ENCODE peak calls at places on chromosomes 12 and 14, in eight cellular contexts. One of them, this sample, is unnamed. For H3K9me3 and H3K4me1, the result is how much of the 10 kb centered on the place peaks cover.

GRCh38 chr12:93968928-93969327 is 179.4 kb upstream of the PLXNC1 start:
- DNase-seq in right atrium auricular region: no peak
- DNase-seq in GM23248: no peak
- DNase-seq in keratinocyte: no peak
- DNase-seq in A549: no peak
- DNase-seq in tibial nerve: no peak
- DNase-seq in breast epithelium: no peak
- DNase-seq in lower lobe of right lung: no peak
- DNase-seq in this sample: no peak

GRCh38 chr14:34629657-34630529 is at the start of gene SNX6:
- DNase-seq in right atrium auricular region: peak
- DNase-seq in GM23248: peak
- DNase-seq in keratinocyte: no peak
- DNase-seq in A549: peak
- DNase-seq in tibial nerve: peak
- DNase-seq in breast epithelium: peak
- DNase-seq in lower lobe of right lung: peak
- DNase-seq in this sample: peak

GRCh38 chr14:74562515-74563232 is 49.4 kb downstream of the LTBP2 start:
- DNase-seq in right atrium auricular region: no peak
- DNase-seq in GM23248: no peak
- DNase-seq in keratinocyte: no peak
- DNase-seq in A549: no peak
- DNase-seq in tibial nerve: no peak
- DNase-seq in breast epithelium: no peak
- DNase-seq in lower lobe of right lung: no peak
- DNase-seq in this sample: no peak

GRCh38 chr14:69997849-69998248 is 118.6 kb downstream of the SMOC1 start:
- DNase-seq in right atrium auricular region: peak
- DNase-seq in GM23248: peak
- DNase-seq in keratinocyte: no peak
- DNase-seq in A549: peak
- DNase-seq in tibial nerve: no peak
- DNase-seq in breast epithelium: no peak
- DNase-seq in lower lobe of right lung: no peak
- DNase-seq in this sample: peak

GRCh38 chr12:31586703-31587102 is 4.2 kb downstream of the DENND5B start:
- DNase-seq in right atrium auricular region: no peak
- DNase-seq in GM23248: no peak
- DNase-seq in keratinocyte: no peak
- DNase-seq in A549: no peak
- DNase-seq in tibial nerve: no peak
- DNase-seq in breast epithelium: no peak
- DNase-seq in lower lobe of right lung: no peak
- DNase-seq in this sample: no peak

GRCh38 chr14:95597784-95598204 is 62.9 kb downstream of the GLRX5 start:
- DNase-seq in right atrium auricular region: no peak
- DNase-seq in GM23248: peak
- DNase-seq in keratinocyte: no peak
- DNase-seq in A549: no peak
- DNase-seq in tibial nerve: no peak
- DNase-seq in breast epithelium: no peak
- DNase-seq in lower lobe of right lung: no peak
- DNase-seq in this sample: no peak

GRCh38 chr12:92543359-92543758 is 159.4 kb upstream of the PLEKHG7 start:
- DNase-seq in right atrium auricular region: no peak
- DNase-seq in GM23248: no peak
- DNase-seq in keratinocyte: no peak
- DNase-seq in A549: no peak
- DNase-seq in tibial nerve: no peak
- DNase-seq in breast epithelium: no peak
- DNase-seq in lower lobe of right lung: no peak
- DNase-seq in this sample: peak

GRCh38 chr14:67469954-67470353 is 18.6 kb downstream of the TMEM229B start:
- DNase-seq in right atrium auricular region: no peak
- DNase-seq in GM23248: no peak
- DNase-seq in keratinocyte: no peak
- DNase-seq in A549: no peak
- DNase-seq in tibial nerve: no peak
- DNase-seq in breast epithelium: no peak
- DNase-seq in lower lobe of right lung: no peak
- DNase-seq in this sample: no peak

GRCh38 chr12:19239616-19240234 is 110.2 kb downstream of the PLEKHA5 start:
- DNase-seq in right atrium auricular region: no peak
- DNase-seq in GM23248: peak
- DNase-seq in keratinocyte: no peak
- DNase-seq in A549: no peak
- DNase-seq in tibial nerve: no peak
- DNase-seq in breast epithelium: no peak
- DNase-seq in lower lobe of right lung: no peak
- DNase-seq in this sample: no peak

GRCh38 chr14:22973217-22974032 is 8.9 kb downstream of the AJUBA start:
- DNase-seq in right atrium auricular region: no peak
- DNase-seq in GM23248: peak
- DNase-seq in keratinocyte: no peak
- DNase-seq in A549: peak
- DNase-seq in tibial nerve: peak
- DNase-seq in breast epithelium: no peak
- DNase-seq in lower lobe of right lung: no peak
- DNase-seq in this sample: peak

GRCh38 chr14:103056322-103057027 is 874 bp downstream of the CDC42BPB start:
- DNase-seq in right atrium auricular region: peak
- DNase-seq in GM23248: peak
- DNase-seq in keratinocyte: no peak
- DNase-seq in A549: peak
- DNase-seq in tibial nerve: peak
- DNase-seq in breast epithelium: no peak
- DNase-seq in lower lobe of right lung: peak
- DNase-seq in this sample: peak

GRCh38 chr14:65303902-65304222 is 108.7 kb upstream of the FUT8 start:
- DNase-seq in right atrium auricular region: no peak
- DNase-seq in GM23248: no peak
- DNase-seq in keratinocyte: no peak
- DNase-seq in A549: no peak
- DNase-seq in tibial nerve: no peak
- DNase-seq in breast epithelium: no peak
- DNase-seq in lower lobe of right lung: no peak
- DNase-seq in this sample: no peak
- H3K27ac ChIP-seq in right atrium auricular region: no peak
- H3K27ac ChIP-seq in GM23248: no peak
- H3K27ac ChIP-seq in keratinocyte: no peak
- H3K27ac ChIP-seq in A549: no peak
- H3K27ac ChIP-seq in tibial nerve: peak
- H3K27ac ChIP-seq in breast epithelium: no peak
- H3K27ac ChIP-seq in lower lobe of right lung: no peak
- H3K27ac ChIP-seq in this sample: no peak

GRCh38 chr12:42003031-42003430 is 141.6 kb downstream of the GXYLT1 start:
- DNase-seq in right atrium auricular region: no peak
- DNase-seq in GM23248: no peak
- DNase-seq in keratinocyte: no peak
- DNase-seq in A549: no peak
- DNase-seq in tibial nerve: no peak
- DNase-seq in breast epithelium: no peak
- DNase-seq in lower lobe of right lung: no peak
- DNase-seq in this sample: no peak
- H3K9me3 ChIP-seq in right atrium auricular region: under half
- H3K9me3 ChIP-seq in GM23248: under half
- H3K9me3 ChIP-seq in keratinocyte: under half
- H3K9me3 ChIP-seq in A549: under half
- H3K9me3 ChIP-seq in tibial nerve: under half
- H3K9me3 ChIP-seq in breast epithelium: under half
- H3K9me3 ChIP-seq in lower lobe of right lung: under half
- H3K9me3 ChIP-seq in this sample: under half

GRCh38 chr14:76962303-76962660 is 66.2 kb downstream of the IRF2BPL start:
- DNase-seq in right atrium auricular region: no peak
- DNase-seq in GM23248: no peak
- DNase-seq in keratinocyte: no peak
- DNase-seq in A549: no peak
- DNase-seq in tibial nerve: no peak
- DNase-seq in breast epithelium: no peak
- DNase-seq in lower lobe of right lung: no peak
- DNase-seq in this sample: no peak
- H3K4me1 ChIP-seq in right atrium auricular region: under half
- H3K4me1 ChIP-seq in GM23248: under half
- H3K4me1 ChIP-seq in keratinocyte: half or more
- H3K4me1 ChIP-seq in A549: half or more
- H3K4me1 ChIP-seq in tibial nerve: under half
- H3K4me1 ChIP-seq in breast epithelium: under half
- H3K4me1 ChIP-seq in lower lobe of right lung: under half
- H3K4me1 ChIP-seq in this sample: half or more

DNA sequence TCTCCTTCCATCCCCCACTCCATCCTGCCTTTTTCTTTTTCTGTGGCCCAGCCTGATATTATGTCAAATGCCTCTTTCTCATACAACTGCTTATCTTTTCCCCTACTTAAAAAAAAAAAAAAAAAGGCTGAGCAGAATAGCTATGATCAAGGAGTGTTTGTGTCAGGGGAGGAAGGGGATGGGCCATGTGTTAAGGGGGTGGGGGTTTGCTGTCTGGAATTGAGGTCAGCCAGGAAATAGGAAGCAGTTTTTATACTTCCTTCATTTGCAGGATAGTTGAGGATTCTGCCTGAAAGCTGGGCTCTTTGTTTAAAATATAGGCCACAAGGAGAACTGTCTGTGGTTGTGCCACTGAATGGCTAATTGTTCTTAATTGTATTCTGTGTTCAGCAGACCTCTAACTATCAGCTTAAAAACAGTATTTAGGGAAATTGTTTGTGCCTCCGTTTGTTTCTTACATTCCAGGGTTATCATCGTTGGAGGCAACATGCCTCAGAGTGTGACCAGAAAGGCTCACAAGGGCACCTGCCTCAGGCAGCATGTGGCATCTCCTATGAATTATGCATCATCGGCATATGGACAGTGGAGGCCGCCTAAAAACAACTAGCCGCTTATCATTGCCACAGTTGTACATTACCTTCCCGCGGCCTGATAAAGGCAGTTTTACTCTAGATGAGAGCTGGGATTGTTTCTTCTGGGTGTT is 95.9 kb downstream of the SRGAP1 start:
- DNase-seq in right atrium auricular region: no peak
- DNase-seq in GM23248: no peak
- DNase-seq in keratinocyte: no peak
- DNase-seq in A549: no peak
- DNase-seq in tibial nerve: no peak
- DNase-seq in breast epithelium: no peak
- DNase-seq in lower lobe of right lung: no peak
- DNase-seq in this sample: no peak
- H3K27ac ChIP-seq in right atrium auricular region: no peak
- H3K27ac ChIP-seq in GM23248: no peak
- H3K27ac ChIP-seq in keratinocyte: no peak
- H3K27ac ChIP-seq in A549: peak
- H3K27ac ChIP-seq in tibial nerve: peak
- H3K27ac ChIP-seq in breast epithelium: peak
- H3K27ac ChIP-seq in lower lobe of right lung: no peak
- H3K27ac ChIP-seq in this sample: no peak

This sample was measured in PC-9.